ENCODE peak calls at places on chromosomes 3 and 15, in ten cellular contexts. A, J, K, S, H, Y, N, M, C and U are unnamed samples. For H3K9me3 and H3K4me1, the result is how much of the 10 kb centered on the place peaks cover.

GRCh38 chr15:87944051-87944450 is 312.5 kb downstream of the NTRK3 start:
- DNase-seq in H (peak), J (no peak), C (no peak), N (no peak), A (no peak), K (no peak), S (no peak), Y (no peak), M (no peak), U (no peak)

GRCh38 chr15:26773917-26774316 is 1.1 kb upstream of the GABRB3 start:
- DNase-seq in H (no peak), K (no peak), Y (no peak), N (no peak), J (peak), A (no peak), C (no peak), S (no peak), M (no peak), U (peak)

GRCh38 chr3:14295777-14296176 is 106.6 kb upstream of the SLC6A6 start:
- DNase-seq in K (no peak), M (no peak), J (no peak), C (no peak), H (no peak), N (no peak), Y (peak), S (no peak), A (no peak), U (peak)

GRCh38 chr3:156389151-156389760 is 165.7 kb downstream of the SSR3 start:
- DNase-seq in M (no peak), N (no peak), H (no peak), S (no peak), K (no peak), Y (no peak), A (no peak), C (no peak), J (no peak), U (no peak)

GRCh38 chr3:16090013-16090412 is 84.5 kb upstream of the GALNT15 start:
- DNase-seq in A (no peak), S (no peak), H (peak), M (no peak), J (no peak), C (no peak), N (no peak), Y (peak), K (no peak), U (peak)

GRCh38 chr3:106261915-106262683 is 393.3 kb upstream of the CBLB start:
- DNase-seq in M (no peak), Y (no peak), S (no peak), K (no peak), J (no peak), N (no peak), H (peak), C (no peak), A (no peak), U (no peak)

GRCh38 chr15:59294574-59294960 is 78.1 kb downstream of the MYO1E start:
- DNase-seq in M (no peak), C (no peak), K (no peak), A (no peak), H (no peak), N (no peak), Y (peak), S (no peak), J (no peak), U (peak)

GRCh38 chr15:99125061-99125990 is 20.4 kb downstream of the SYNM start:
- DNase-seq in Y (no peak), K (no peak), M (no peak), C (no peak), A (peak), H (peak), J (no peak), S (no peak), N (no peak), U (peak)

GRCh38 chr15:80252281-80252619 is 237 bp upstream of the CTXND1 start:
- DNase-seq in S (no peak), H (no peak), A (no peak), K (no peak), M (no peak), J (no peak), Y (no peak), N (no peak), C (no peak), U (no peak)

GRCh38 chr15:101159096-101159935 is 92.5 kb downstream of the CHSY1 start:
- DNase-seq in A (peak), N (no peak), C (no peak), Y (no peak), H (no peak), K (no peak), S (no peak), M (no peak), J (no peak), U (no peak)

GRCh38 chr15:67066041-67067021 is 929 bp downstream of the SMAD3 start:
- DNase-seq in C (peak), K (no peak), N (peak), Y (no peak), J (peak), M (no peak), A (no peak), H (no peak), S (no peak), U (peak)

GRCh38 chr3:194204793-194205065 is 68.8 kb downstream of the HES1 start:
- DNase-seq in S (no peak), C (no peak), J (no peak), N (no peak), Y (peak), A (no peak), H (no peak), K (no peak), M (no peak), U (no peak)

GRCh38 chr3:171548918-171549317 is 88.7 kb upstream of the TNIK start:
- DNase-seq in C (no peak), K (no peak), A (no peak), N (no peak), S (no peak), Y (no peak), J (no peak), H (no peak), M (no peak), U (no peak)

GRCh38 chr15:79168922-79169322 is 78.3 kb upstream of the RASGRF1 start:
- DNase-seq in Y (peak), N (no peak), S (no peak), A (no peak), M (no peak), K (no peak), J (peak), C (peak), H (peak), U (peak)

GRCh38 chr15:73926191-73927002 is at the start of gene LOXL1:
- DNase-seq in J (peak), N (peak), M (peak), A (peak), K (peak), S (peak), Y (peak), H (peak), C (no peak), U (peak)

GRCh38 chr15:82803793-82804574 is 1.9 kb downstream of the FSD2 start:
- DNase-seq in N (no peak), A (no peak), C (no peak), Y (no peak), S (no peak), J (no peak), M (no peak), K (no peak), H (peak), U (no peak)

GRCh38 chr15:75145027-75145841 is 56.4 kb upstream of the C15orf39 start:
- DNase-seq in M (no peak), H (no peak), N (no peak), C (no peak), Y (peak), K (no peak), S (no peak), J (no peak), A (no peak), U (no peak)

GRCh38 chr3:50256978-50257890 is 11.7 kb upstream of the SEMA3B start:
- DNase-seq in A (no peak), Y (peak), K (peak), M (peak), H (peak), N (no peak), J (peak), S (peak), C (no peak), U (peak)

GRCh38 chr3:184176377-184177330 is 2.0 kb downstream of the AP2M1 start:
- DNase-seq in A (peak), J (peak), H (peak), K (peak), Y (peak), N (no peak), S (peak), C (no peak), M (peak), U (peak)

GRCh38 chr15:81108427-81108826 is 25.6 kb upstream of the CFAP161 start:
- DNase-seq in J (no peak), H (no peak), N (no peak), Y (peak), A (no peak), K (no peak), M (no peak), S (no peak), C (no peak), U (no peak)

GRCh38 chr15:42131006-42131405 is 25.4 kb downstream of the PLA2G4F start:
- DNase-seq in C (no peak), A (no peak), S (no peak), M (no peak), J (no peak), N (no peak), K (no peak), Y (no peak), H (no peak), U (no peak)

GRCh38 chr15:75061272-75061671 is 37.9 kb downstream of the PPCDC start:
- DNase-seq in N (no peak), M (no peak), K (no peak), J (no peak), H (peak), S (no peak), A (no peak), Y (no peak), C (peak), U (peak)

GRCh38 chr15:98669638-98670037 is 21.3 kb downstream of the IGF1R start:
- DNase-seq in C (no peak), Y (no peak), J (no peak), H (no peak), A (no peak), S (no peak), K (no peak), N (no peak), M (no peak), U (no peak)

GRCh38 chr3:46730819-46731218 is 13.2 kb upstream of the PRSS50 start:
- DNase-seq in M (no peak), Y (no peak), N (no peak), J (no peak), S (no peak), C (no peak), A (no peak), H (no peak), K (no peak), U (no peak)

GRCh38 chr3:175274056-175274455 is 414.9 kb downstream of the NAALADL2 start:
- DNase-seq in J (no peak), H (no peak), M (no peak), A (no peak), K (no peak), C (no peak), S (no peak), N (no peak), Y (no peak), U (no peak)

GRCh38 chr3:70916375-70917055 is 604.1 kb upstream of the MDFIC2 start:
- DNase-seq in J (no peak), S (no peak), A (no peak), Y (peak), H (peak), C (no peak), K (no peak), M (no peak), N (no peak), U (peak)

GRCh38 chr3:42302924-42303634 is 37.1 kb upstream of the CCK start:
- DNase-seq in J (no peak), K (no peak), S (no peak), Y (no peak), N (no peak), H (no peak), M (no peak), A (no peak), C (no peak), U (no peak)

GRCh38 chr3:143594217-143594616 is 254.1 kb downstream of the SLC9A9 start:
- DNase-seq in K (no peak), J (no peak), C (no peak), M (peak), S (peak), A (no peak), H (no peak), N (no peak), Y (no peak), U (no peak)

GRCh38 chr15:76439542-76439941 is 103.0 kb downstream of the ISL2 start:
- DNase-seq in S (no peak), H (no peak), A (no peak), J (no peak), N (no peak), C (no peak), Y (no peak), K (no peak), M (no peak), U (no peak)

GRCh38 chr15:47566610-47567009 is 150.7 kb upstream of the SEMA6D start:
- DNase-seq in S (no peak), N (no peak), J (no peak), A (no peak), M (no peak), C (no peak), K (no peak), Y (no peak), H (no peak), U (no peak)

GRCh38 chr15:68652141-68652540 is 73.3 kb downstream of the CORO2B start:
- DNase-seq in S (no peak), K (no peak), N (no peak), H (no peak), C (no peak), A (no peak), J (no peak), Y (no peak), M (no peak), U (no peak)

GRCh38 chr3:155979746-155980145 is 109.3 kb downstream of the GMPS start:
- DNase-seq in H (peak), M (no peak), S (no peak), C (no peak), Y (no peak), N (no peak), K (no peak), A (no peak), J (no peak), U (no peak)

GRCh38 chr3:138943724-138944131 is 3.2 kb downstream of the FOXL2 start:
- DNase-seq in H (peak), M (no peak), J (no peak), N (no peak), S (no peak), C (no peak), A (no peak), K (no peak), Y (peak), U (no peak)

GRCh38 chr3:5254281-5255048 is 67.0 kb downstream of the EDEM1 start:
- DNase-seq in H (no peak), K (no peak), A (no peak), M (no peak), S (no peak), J (no peak), N (no peak), Y (no peak), C (no peak), U (no peak)

GRCh38 chr3:133862161-133862560 is 33.5 kb downstream of the RAB6B start:
- DNase-seq in C (no peak), H (no peak), J (no peak), S (no peak), A (no peak), K (no peak), M (no peak), N (no peak), Y (no peak), U (no peak)

GRCh38 chr3:100113728-100114412 is 431 bp downstream of the FILIP1L start:
- DNase-seq in M (no peak), S (no peak), C (no peak), J (no peak), Y (peak), N (no peak), H (no peak), A (no peak), K (no peak), U (no peak)

GRCh38 chr3:130841357-130841756 is 52.5 kb upstream of the ATP2C1 start:
- DNase-seq in J (no peak), C (no peak), M (no peak), A (no peak), K (no peak), H (peak), N (no peak), Y (peak), S (no peak), U (no peak)

DNA sequence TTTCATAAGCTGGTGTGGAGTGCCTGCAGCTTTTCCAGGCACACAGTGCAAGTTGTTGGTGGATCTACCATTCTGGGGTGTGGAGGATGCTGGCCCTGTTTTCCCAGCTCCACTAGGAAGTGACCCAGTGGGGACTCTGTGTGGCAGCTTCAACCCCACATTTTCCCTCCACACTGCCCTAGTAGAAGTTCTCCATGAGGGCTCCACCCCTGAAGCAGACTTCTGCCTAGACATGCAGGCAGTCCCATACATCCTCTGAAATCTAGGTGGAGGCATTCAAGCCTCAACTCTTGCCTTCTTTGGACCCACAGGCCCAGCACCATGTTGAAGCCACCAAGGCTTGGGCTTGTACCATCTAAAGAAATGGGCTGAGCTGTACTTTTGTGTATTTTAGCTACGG is 206.2 kb upstream of the GRM7 start:
- DNase-seq in K (no peak), H (no peak), A (no peak), M (no peak), Y (no peak), S (no peak), J (no peak), N (no peak), C (no peak), U (no peak)
- H3K9me3 ChIP-seq in K (under half), H (under half), A (under half), M (under half), Y (under half), S (under half), J (under half), N (under half), C (under half), U (under half)

GRCh38 chr3:60906283-60906682 is 345.0 kb downstream of the FHIT start:
- DNase-seq in S (no peak), Y (no peak), M (no peak), J (no peak), C (no peak), H (no peak), A (no peak), N (no peak), K (no peak), U (no peak)
- TF ChIP-seq CTCF in S (no peak), Y (no peak), M (no peak), J (no peak), C (no peak), H (no peak), A (no peak), N (no peak), K (no peak), U (no peak)

DNA sequence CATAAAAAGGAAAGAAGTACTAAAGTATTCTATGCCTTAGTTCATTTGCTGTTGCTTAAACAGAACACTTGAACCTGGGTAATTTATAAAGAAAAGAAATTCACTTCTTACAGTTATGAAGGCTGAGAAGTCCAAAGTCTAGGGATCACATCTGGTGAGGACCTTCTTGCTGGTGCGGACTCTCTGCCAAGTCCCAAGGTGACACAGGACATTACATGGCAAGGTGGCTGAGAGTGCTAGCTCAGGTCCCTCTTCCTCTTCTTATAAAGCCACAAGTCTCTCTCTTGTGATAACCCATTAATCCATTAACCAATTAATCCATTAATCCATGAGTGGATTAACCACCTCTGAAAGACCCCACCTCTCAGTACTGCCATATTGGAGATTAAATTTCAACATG is 3.1 kb upstream of the ZBTB38 start:
- DNase-seq in J (no peak), H (no peak), K (no peak), A (no peak), M (no peak), C (no peak), N (no peak), S (no peak), Y (no peak), U (no peak)
- H3K4me1 ChIP-seq in J (under half), H (under half), K (under half), A (under half), M (under half), C (under half), N (under half), S (under half), Y (half or more), U (half or more)

DNA sequence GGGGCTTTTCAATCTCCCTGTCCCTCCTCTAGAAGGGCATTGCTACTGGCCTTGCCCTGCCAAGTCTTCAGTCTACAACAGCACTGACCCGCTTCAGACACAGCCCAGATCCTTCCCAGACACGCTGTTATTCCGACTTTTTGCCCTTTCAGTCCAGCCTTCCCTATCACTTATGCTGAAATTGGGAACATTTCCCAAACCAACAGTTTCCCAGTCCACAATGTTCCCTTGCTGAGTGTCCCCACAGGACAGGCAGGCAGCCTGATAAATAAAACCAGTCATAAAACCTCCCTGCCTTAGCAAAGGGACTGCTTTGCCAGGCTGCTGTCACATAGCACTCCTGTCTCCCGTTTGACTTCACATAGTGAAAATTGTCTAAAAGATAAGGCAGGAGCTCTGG is 43.5 kb downstream of the GOLGA6L2 start:
- DNase-seq in C (no peak), J (no peak), Y (no peak), M (no peak), K (no peak), S (no peak), N (no peak), A (no peak), H (no peak), U (no peak)
- H3K9me3 ChIP-seq in C (under half), J (under half), Y (under half), M (under half), K (under half), S (under half), N (under half), A (under half), H (under half), U (under half)